ENCODE peak calls at places on chromosomes 1 and 21, in six cellular contexts. K, C, R, W, M and F are unnamed samples.

GRCh38 chr1:20882837-20883236 is 95.7 kb upstream of the HP1BP3 start:
- DNase-seq in W (no peak), C (no peak), M (no peak), R (no peak), K (no peak), F (no peak)

GRCh38 chr1:43052322-43052721 is 93.7 kb upstream of the SLC2A1 start:
- DNase-seq in C (no peak), M (no peak), R (no peak), K (no peak), W (no peak), F (no peak)

GRCh38 chr1:15210651-15211390 is 36.2 kb upstream of the FHAD1 start:
- DNase-seq in C (no peak), M (no peak), K (no peak), R (no peak), W (no peak), F (no peak)

GRCh38 chr21:35663856-35664606 is 396.3 kb downstream of the SETD4 start:
- DNase-seq in W (no peak), M (no peak), C (no peak), K (no peak), R (no peak), F (no peak)

GRCh38 chr1:65429806-65430205 is 9.3 kb downstream of the LEPR start:
- DNase-seq in C (no peak), M (peak; percentile 67), K (no peak), R (no peak), W (peak; percentile 27), F (peak; percentile 85)

GRCh38 chr1:201636581-201636980 is 97.7 kb downstream of the NAV1 start:
- DNase-seq in W (no peak), R (no peak), M (peak; percentile 92), C (no peak), K (no peak), F (peak; percentile 79)

GRCh38 chr1:245272676-245273075 is 117.9 kb downstream of the KIF26B start:
- DNase-seq in K (no peak), W (no peak), M (no peak), R (no peak), C (no peak), F (no peak)

GRCh38 chr1:227323956-227324267 is 5.6 kb upstream of the CDC42BPA start:
- DNase-seq in R (no peak), M (no peak), C (no peak), K (no peak), W (no peak), F (no peak)

GRCh38 chr1:239547987-239548386 is 161.6 kb downstream of the CHRM3 start:
- DNase-seq in R (no peak), K (no peak), C (no peak), W (no peak), M (no peak), F (no peak)

GRCh38 chr1:52669696-52670095 is 28.5 kb downstream of the COA7 start:
- DNase-seq in M (no peak), R (no peak), W (no peak), K (no peak), C (no peak), F (peak; percentile 78)

GRCh38 chr1:173616859-173617258 is 14.0 kb upstream of the SLC9C2 start:
- DNase-seq in M (no peak), C (no peak), R (no peak), K (no peak), W (no peak), F (no peak)

GRCh38 chr1:1422465-1423244 is 1.6 kb upstream of the ANKRD65 start:
- DNase-seq in W (peak; percentile 17), R (peak; percentile 53), M (no peak), C (no peak), K (no peak), F (peak; percentile 13)

GRCh38 chr1:50335036-50335435 is 88.2 kb downstream of the DMRTA2 start:
- DNase-seq in W (no peak), C (no peak), M (no peak), R (no peak), K (no peak), F (no peak)

GRCh38 chr1:226677121-226678020 is 61.7 kb downstream of the ITPKB start:
- DNase-seq in M (peak; percentile 67), R (no peak), W (peak; percentile 79), K (no peak), C (peak; percentile 50), F (peak; percentile 97)

GRCh38 chr1:11569551-11569950 is 84.7 kb downstream of the FBXO2 start:
- DNase-seq in W (no peak), K (no peak), R (no peak), M (no peak), C (no peak), F (no peak)

GRCh38 chr1:12196641-12197482 is 30.1 kb downstream of the TNFRSF1B start:
- DNase-seq in C (peak; percentile 35), R (no peak), K (no peak), W (peak; percentile 39), M (no peak), F (no peak)

GRCh38 chr1:150763018-150763417 is 2.6 kb downstream of the CTSS start:
- DNase-seq in C (no peak), R (no peak), M (no peak), W (no peak), K (no peak), F (no peak)

GRCh38 chr1:150764617-150765090 is 924 bp downstream of the CTSS start:
- DNase-seq in M (peak; percentile 89), R (no peak), C (peak; percentile 16), K (no peak), W (no peak), F (peak; percentile 64)

GRCh38 chr1:150765229-150765976 is at the start of gene CTSS:
- DNase-seq in M (peak; percentile 25), K (no peak), W (no peak), R (no peak), C (no peak), F (peak; percentile 40)

GRCh38 chr1:150762559-150762958 is 3.0 kb downstream of the CTSS start:
- DNase-seq in W (no peak), M (no peak), R (no peak), K (no peak), C (no peak), F (no peak)

DNA sequence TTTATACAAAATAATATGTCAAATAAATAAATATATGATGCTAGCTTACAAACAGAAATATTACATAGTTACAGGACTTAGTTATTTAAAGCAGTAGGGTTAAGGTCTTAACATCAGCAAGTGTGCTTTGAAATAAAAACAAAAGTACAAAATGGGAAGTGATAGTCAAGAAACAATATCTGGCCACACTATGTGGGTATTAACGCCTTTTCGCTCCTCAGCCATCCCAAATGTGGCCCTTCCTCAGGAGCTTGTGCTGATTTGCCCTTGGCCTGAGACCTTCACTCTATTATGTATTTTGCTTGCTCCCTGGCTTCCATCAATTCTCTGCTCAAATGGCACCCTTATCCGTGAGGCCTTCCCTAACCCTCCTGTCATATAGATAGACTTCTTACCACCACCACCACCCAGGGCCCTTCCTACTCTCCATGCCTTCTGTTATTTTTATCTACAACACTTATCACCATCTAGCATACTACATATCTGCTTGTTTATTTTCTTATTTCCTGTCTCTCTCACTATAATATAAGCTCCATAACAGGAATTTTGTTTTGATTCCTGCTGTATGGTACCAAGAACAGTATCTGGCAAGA is 1.9 kb downstream of the CTSS start:
- DNase-seq in W (no peak), R (no peak), C (no peak), M (no peak), K (no peak), F (no peak)
- H3K27ac ChIP-seq in W (no peak overlapping the region), R (no peak overlapping the region), C (peak overlapping the region; percentile 84), M (no peak overlapping the region), K (no peak overlapping the region), F (no peak overlapping the region)

GRCh38 chr1:169681094-169681493 is 30.3 kb downstream of the SELL start:
- DNase-seq in C (no peak), R (no peak), M (no peak), K (no peak), W (no peak), F (no peak)

GRCh38 chr1:169682077-169682476 is 29.3 kb downstream of the SELL start:
- DNase-seq in K (no peak), R (no peak), C (no peak), M (no peak), W (no peak), F (peak; percentile 13)

GRCh38 chr1:169680377-169681019 is 30.9 kb downstream of the SELL start:
- DNase-seq in M (no peak), R (no peak), W (no peak), C (no peak), K (no peak), F (no peak)

GRCh38 chr1:169679692-169680091 is 31.7 kb downstream of the SELL start:
- DNase-seq in M (no peak), R (no peak), W (no peak), K (no peak), C (no peak), F (no peak)

GRCh38 chr1:169683661-169684060 is 27.8 kb downstream of the SELL start:
- DNase-seq in R (no peak), M (no peak), W (no peak), K (no peak), C (no peak), F (peak; percentile 38)
- H3K27ac ChIP-seq in R (no peak overlapping the region), M (no peak overlapping the region), W (no peak overlapping the region), K (no peak overlapping the region), C (no peak overlapping the region), F (no peak overlapping the region)

DNA sequence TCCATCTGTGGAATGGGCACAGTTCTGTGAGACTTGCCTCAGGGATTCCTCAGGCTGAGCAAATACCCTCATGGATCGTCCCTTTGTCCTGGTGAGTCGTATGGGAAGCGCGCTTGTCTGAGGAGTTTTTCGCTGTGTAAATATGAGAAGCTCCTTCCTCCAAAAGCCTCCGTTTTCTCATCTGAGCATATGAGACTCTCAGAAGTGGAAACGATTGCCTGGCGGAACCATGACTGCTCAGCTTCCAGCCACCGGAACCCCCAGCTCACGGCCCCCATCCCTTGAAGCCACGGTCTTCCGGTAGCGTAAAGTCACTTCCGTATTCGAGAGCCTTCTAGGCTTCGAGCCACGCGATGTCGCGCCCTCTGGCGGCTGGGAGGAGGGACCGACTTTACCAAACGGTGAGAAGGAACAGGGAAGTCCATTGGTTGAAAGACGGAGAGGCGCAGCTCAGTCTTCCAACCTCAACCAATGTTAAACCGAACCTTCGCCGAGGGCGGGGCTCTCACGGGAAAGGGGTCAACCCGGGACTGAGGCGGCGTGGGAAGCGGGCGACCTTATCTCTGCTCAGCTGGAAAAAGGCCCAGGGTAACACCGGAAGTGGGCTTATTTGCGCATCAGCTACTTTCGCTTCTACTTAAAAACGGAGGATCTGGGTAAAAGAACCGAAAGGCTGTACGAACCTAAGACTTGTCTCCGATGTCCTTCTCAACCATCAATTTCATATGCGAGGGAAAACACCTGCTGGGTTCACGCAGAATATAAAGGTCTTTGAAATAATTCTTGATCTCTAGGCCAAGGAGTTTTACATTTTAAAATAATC is 46.3 kb downstream of the AZIN2 start:
- DNase-seq in W (peak; percentile 99), M (peak; percentile 100), C (peak; percentile 55), R (peak; percentile 99), K (peak; percentile 98), F (peak; percentile 99)
- H3K27ac ChIP-seq in W (peak overlapping the region; percentile 80), M (peak overlapping the region; percentile 99), C (no peak overlapping the region), R (peak overlapping the region; percentile 60), K (peak overlapping the region; percentile 85), F (peak overlapping the region; percentile 86)

GRCh38 chr1:24118410-24119242 is 6.7 kb upstream of the MYOM3 start:
- DNase-seq in K (peak; percentile 85), C (peak; percentile 84), M (no peak), R (peak; percentile 93), W (no peak), F (no peak)

GRCh38 chr1:24119489-24119858 is 7.5 kb upstream of the MYOM3 start:
- DNase-seq in R (no peak), W (no peak), K (peak; percentile 73), M (no peak), C (no peak), F (no peak)

GRCh38 chr1:24117722-24118409 is 5.9 kb upstream of the MYOM3 start:
- DNase-seq in M (peak; percentile 31), K (peak; percentile 37), C (peak; percentile 81), R (peak; percentile 80), W (no peak), F (peak; percentile 90)

GRCh38 chr1:24114753-24115152 is 2.8 kb upstream of the MYOM3 start:
- DNase-seq in M (no peak), C (no peak), W (no peak), K (no peak), R (no peak), F (no peak)

GRCh38 chr1:24117132-24117531 is 5.2 kb upstream of the MYOM3 start:
- DNase-seq in W (no peak), M (no peak), R (no peak), C (no peak), K (no peak), F (no peak)
- H3K27ac ChIP-seq in W (no peak overlapping the region), M (no peak overlapping the region), R (no peak overlapping the region), C (peak overlapping the region; percentile 96), K (peak overlapping the region; percentile 96), F (no peak overlapping the region)